ENCODE peak calls at places on chromosomes 12 and 14, in six cellular contexts. L is PC-9, S is K562, H is transverse colon, Z is body of pancreas, V is PC-3. R is an unnamed sample.

GRCh38 chr14:74574706-74575105 is 37.3 kb downstream of the LTBP2 start:
- DNase-seq in Z (no peak), V (no peak), H (no peak), S (no peak), L (no peak), R (no peak)

GRCh38 chr14:65000868-65001600 is 14.3 kb downstream of the FNTB start:
- DNase-seq in L (no peak), V (no peak), Z (no peak), H (no peak), S (no peak), R (no peak)

GRCh38 chr12:7907009-7907408 is 29.0 kb downstream of the SLC2A3 start:
- DNase-seq in L (peak; percentile 92), H (peak; percentile 33), V (peak; percentile 64), S (peak; percentile 38), Z (peak; percentile 80), R (no peak)

GRCh38 chr14:97380539-97380941 is 583.4 kb downstream of the VRK1 start:
- DNase-seq in H (no peak), L (no peak), V (peak; percentile 87), S (no peak), Z (no peak), R (no peak)

GRCh38 chr14:99654235-99655000 is 9.5 kb downstream of the HHIPL1 start:
- DNase-seq in L (no peak), H (peak; percentile 52), V (no peak), Z (peak; percentile 52), S (no peak), R (no peak)

GRCh38 chr12:74646831-74647230 is 109.2 kb downstream of the ATXN7L3B start:
- DNase-seq in S (no peak), H (no peak), Z (no peak), V (peak; percentile 48), L (peak; percentile 38), R (no peak)

GRCh38 chr12:67355428-67356385 is 86.5 kb downstream of the CAND1 start:
- DNase-seq in Z (peak; percentile 18), S (peak; percentile 15), V (peak; percentile 70), H (no peak), L (peak; percentile 68), R (no peak)

GRCh38 chr12:64806593-64806992 is 17.9 kb upstream of the TBC1D30 start:
- DNase-seq in Z (no peak), V (peak; percentile 94), S (no peak), L (no peak), H (no peak), R (no peak)

GRCh38 chr12:4117386-4118016 is 156.1 kb upstream of the CCND2 start:
- DNase-seq in H (peak; percentile 46), V (no peak), S (no peak), L (no peak), Z (no peak), R (no peak)

GRCh38 chr14:24071144-24071697 is at the start of gene CPNE6:
- DNase-seq in L (no peak), H (no peak), V (no peak), Z (no peak), S (no peak), R (no peak)

GRCh38 chr12:116148844-116149243 is 128.6 kb downstream of the MED13L start:
- DNase-seq in L (no peak), S (no peak), V (peak; percentile 52), Z (no peak), H (no peak), R (no peak)

GRCh38 chr14:69288956-69289705 is 29.2 kb downstream of the GALNT16 start:
- DNase-seq in H (no peak), S (no peak), L (peak; percentile 25), V (no peak), Z (no peak), R (no peak)

GRCh38 chr12:121223283-121223946 is 13.5 kb downstream of the P2RX4 start:
- DNase-seq in Z (peak; percentile 37), S (no peak), L (no peak), V (no peak), H (peak; percentile 70), R (no peak)

GRCh38 chr12:34396861-34397590 is 374.7 kb downstream of the ALG10 start:
- DNase-seq in V (no peak), L (no peak), Z (peak; percentile 4), S (peak; percentile 1), H (peak; percentile 2), R (peak; percentile 1)

GRCh38 chr14:25069889-25070288 is 19.9 kb upstream of the STXBP6 start:
- DNase-seq in Z (no peak), V (no peak), L (no peak), S (no peak), H (no peak), R (no peak)

GRCh38 chr14:98931911-98932310 is 340.1 kb downstream of the BCL11B start:
- DNase-seq in H (peak; percentile 48), Z (no peak), L (no peak), V (no peak), S (no peak), R (no peak)

GRCh38 chr12:30268036-30268435 is 427.6 kb downstream of the IPO8 start:
- DNase-seq in V (no peak), H (no peak), L (no peak), S (no peak), Z (no peak), R (no peak)

GRCh38 chr12:52032431-52032796 is 18.8 kb upstream of the NR4A1 start:
- DNase-seq in S (no peak), Z (peak; percentile 75), V (peak; percentile 30), L (no peak), H (peak; percentile 74), R (peak; percentile 80)

GRCh38 chr14:35140718-35141581 is 18.6 kb downstream of the PRORP start:
- DNase-seq in V (peak; percentile 61), S (peak; percentile 10), Z (no peak), H (no peak), L (no peak), R (no peak)

GRCh38 chr12:131121705-131122405 is 168.1 kb downstream of the ADGRD1 start:
- DNase-seq in S (peak; percentile 41), H (no peak), V (no peak), Z (no peak), L (no peak), R (no peak)

GRCh38 chr14:77002335-77002734 is 26.2 kb downstream of the IRF2BPL start:
- DNase-seq in H (no peak), V (no peak), S (no peak), L (no peak), Z (no peak), R (no peak)
- TF ChIP-seq CTCF in H (no peak), V (no peak), S (no peak), L (no peak), Z (no peak), R (no peak)

DNA sequence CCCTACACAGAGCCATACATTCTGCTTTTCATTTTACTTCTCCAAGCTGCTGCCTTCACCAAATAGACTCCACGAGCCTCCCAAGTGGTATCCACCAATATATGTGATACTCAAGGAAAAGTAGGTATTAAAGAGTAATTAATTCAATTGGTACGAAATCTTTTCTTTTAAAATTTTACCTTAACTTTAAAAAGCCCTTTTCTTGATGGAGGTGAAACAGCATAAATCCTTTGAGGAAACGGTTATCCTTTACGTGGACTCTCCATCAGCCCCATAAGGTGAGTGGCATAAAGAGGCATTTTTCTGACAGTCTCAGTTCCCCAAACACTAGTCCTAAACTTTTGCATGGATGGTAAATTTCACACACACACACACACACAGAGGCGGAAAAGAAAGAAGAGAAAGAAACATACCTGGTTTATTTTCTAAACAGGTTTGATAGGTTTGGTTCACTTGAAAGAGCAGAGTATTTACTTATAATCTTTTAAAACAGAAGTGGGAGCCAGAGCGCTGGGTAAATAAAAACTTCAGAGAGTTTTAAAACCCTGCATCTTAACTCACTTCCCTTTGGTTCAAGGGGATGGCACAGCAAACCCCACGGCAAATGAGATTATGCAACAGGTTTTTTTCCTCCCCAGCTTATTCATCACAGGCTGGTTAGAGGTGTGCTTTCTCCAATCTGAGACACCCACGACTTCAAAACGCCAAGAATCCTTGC is 1.9 kb downstream of the DUSP16 start:
- DNase-seq in Z (peak; percentile 65), H (peak; percentile 68), V (peak; percentile 79), L (peak; percentile 84), S (peak; percentile 8), R (peak; percentile 51)
- TF ChIP-seq CTCF in Z (no peak), H (no peak), V (peak; percentile 14), L (peak; percentile 10), S (no peak), R (no peak)

DNA sequence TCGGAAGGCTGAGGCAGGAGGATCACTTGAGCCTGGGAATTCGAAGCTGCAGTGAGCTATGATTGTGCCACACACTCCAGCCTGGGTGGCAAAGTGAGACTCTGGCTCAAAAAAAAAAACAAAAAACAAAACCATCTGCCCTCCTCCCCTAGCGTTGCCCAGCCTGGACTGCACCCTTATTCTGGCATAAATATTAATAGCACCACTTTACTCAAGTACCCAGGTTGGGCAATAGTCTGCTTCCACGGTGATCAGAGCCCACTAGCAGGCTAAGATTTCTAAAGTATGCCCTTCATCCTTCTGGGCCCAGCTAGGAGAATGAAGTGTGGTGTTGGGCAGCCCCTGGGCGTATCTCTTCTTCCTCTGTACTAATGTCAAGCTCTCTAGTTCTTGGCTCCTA is 33.3 kb downstream of the KCTD10 start:
- DNase-seq in L (no peak), V (no peak), H (no peak), S (no peak), Z (no peak), R (no peak)
- TF ChIP-seq CTCF in L (no peak), V (no peak), H (no peak), S (no peak), Z (no peak), R (no peak)

GRCh38 chr12:49264466-49264872 is 413 bp upstream of the TUBA1C start:
- DNase-seq in S (peak; percentile 78), V (no peak), H (no peak), L (no peak), Z (no peak), R (no peak)

GRCh38 chr12:49261726-49262125 is 3.2 kb upstream of the TUBA1C start:
- DNase-seq in Z (no peak), S (no peak), V (no peak), L (no peak), H (no peak), R (no peak)

GRCh38 chr12:49263400-49263763 is 1.5 kb upstream of the TUBA1C start:
- DNase-seq in Z (no peak), L (no peak), H (no peak), S (no peak), V (no peak), R (no peak)

GRCh38 chr12:49260831-49261363 is 4.0 kb upstream of the TUBA1C start:
- DNase-seq in H (no peak), L (no peak), S (no peak), Z (no peak), V (no peak), R (no peak)

DNA sequence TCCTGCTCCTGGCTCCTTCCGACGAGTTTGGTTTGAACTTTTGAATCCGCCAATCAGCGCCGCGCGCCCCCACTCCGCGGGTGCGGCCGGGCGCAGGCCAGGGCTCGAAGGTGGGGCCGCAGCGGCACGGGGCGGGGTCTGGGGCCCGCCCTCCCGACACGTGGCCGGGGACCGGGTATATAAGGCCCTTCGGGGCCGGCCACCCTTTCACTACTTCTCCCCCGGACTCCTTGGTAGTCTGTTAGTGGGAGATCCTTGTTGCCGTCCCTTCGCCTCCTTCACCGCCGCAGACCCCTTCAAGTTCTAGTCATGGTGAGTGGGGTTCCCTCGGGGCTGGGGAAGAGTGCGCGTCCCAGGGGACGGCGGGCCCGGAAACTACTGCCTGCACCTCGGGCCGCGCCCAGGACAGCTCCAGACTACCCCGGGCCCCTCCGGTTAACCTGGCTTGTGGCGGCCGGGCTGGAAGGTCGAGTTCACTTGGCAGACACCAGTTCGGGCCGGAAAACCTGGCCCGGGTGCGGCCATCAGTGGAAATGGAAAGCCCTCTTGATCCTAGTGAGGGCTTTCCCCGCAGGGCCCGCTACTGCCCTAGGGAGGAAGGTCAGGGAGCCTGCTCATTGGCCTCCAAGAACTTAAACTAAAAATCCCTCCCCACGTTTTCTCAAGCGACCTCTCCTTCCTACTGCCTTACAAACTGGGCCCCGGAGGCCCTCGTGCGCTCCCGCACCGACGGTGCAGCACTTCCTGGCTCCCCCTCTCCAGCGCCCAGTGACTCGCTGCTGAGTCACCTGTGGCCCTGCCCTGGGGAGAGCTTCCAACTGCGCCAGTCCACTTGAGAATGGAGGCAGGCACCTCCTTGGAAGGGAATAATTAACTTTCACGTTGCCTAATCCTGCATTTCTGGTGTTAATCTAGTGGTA is at the start of gene TUBA1C:
- DNase-seq in L (peak; percentile 82), S (peak; percentile 95), V (peak; percentile 98), Z (peak; percentile 95), H (peak; percentile 96), R (peak; percentile 83)
- TF ChIP-seq CTCF in L (peak; percentile 18), S (peak; percentile 17), V (no peak), Z (no peak), H (no peak), R (no peak)

R was measured in gastrocnemius medialis.